ENCODE peak calls at places on chromosomes 1 and 21, in five cellular contexts. U is PC-3, G is bronchial epithelial cell, A is astrocyte of the spinal cord, Q is kidney. N is an unnamed sample.

GRCh38 chr1:167408355-167408754 is 110.0 kb downstream of the CD247 start:
- DNase-seq in G (no peak), U (no peak), A (no peak), Q (no peak), N (no peak)

GRCh38 chr1:15616704-15617172 is 520 bp upstream of the DDI2 start:
- DNase-seq in A (no peak), U (no peak), Q (no peak), G (no peak), N (peak; percentile 56)

GRCh38 chr1:30950053-30950452 is 41.5 kb upstream of the SDC3 start:
- DNase-seq in U (no peak), A (no peak), Q (no peak), G (no peak), N (no peak)

GRCh38 chr1:224733021-224733911 is 117.1 kb downstream of the CNIH3 start:
- DNase-seq in Q (no peak), G (peak; percentile 68), U (peak; percentile 89), A (no peak), N (peak; percentile 76)

GRCh38 chr1:216566809-216567208 is 143.6 kb upstream of the USH2A start:
- DNase-seq in A (peak; percentile 35), G (peak; percentile 31), U (peak; percentile 82), Q (no peak), N (peak; percentile 24)

GRCh38 chr1:225882008-225882698 is at the start of gene TMEM63A:
- DNase-seq in Q (peak; percentile 98), A (peak; percentile 84), U (peak; percentile 95), G (peak; percentile 50), N (peak; percentile 76)

GRCh38 chr1:235888119-235888643 is 21.5 kb upstream of the LYST start:
- DNase-seq in A (no peak), Q (no peak), G (no peak), U (no peak), N (no peak)

GRCh38 chr1:85818371-85818770 is 110.1 kb upstream of the ZNHIT6 start:
- DNase-seq in A (peak; percentile 31), Q (no peak), U (peak; percentile 89), G (peak; percentile 19), N (peak; percentile 63)

GRCh38 chr1:241787691-241788090 is 60.3 kb upstream of the EXO1 start:
- DNase-seq in U (no peak), Q (no peak), G (no peak), A (no peak), N (no peak)

GRCh38 chr1:34929497-34929852 is at the start of gene DLGAP3:
- DNase-seq in U (no peak), Q (no peak), A (no peak), G (no peak), N (no peak)

GRCh38 chr1:54547601-54548388 is at the start of gene ACOT11:
- DNase-seq in U (no peak), A (peak; percentile 57), G (peak; percentile 29), Q (peak; percentile 93), N (peak; percentile 56)

GRCh38 chr1:70353641-70354331 is 736 bp downstream of the ANKRD13C start:
- DNase-seq in G (peak; percentile 29), A (peak; percentile 71), U (peak; percentile 82), Q (peak; percentile 83), N (peak; percentile 66)

GRCh38 chr1:181094813-181095212 is 6.3 kb downstream of the IER5 start:
- DNase-seq in G (no peak), Q (no peak), U (no peak), A (peak; percentile 89), N (peak; percentile 95)

GRCh38 chr21:34886554-34887385 is 162.3 kb downstream of the RUNX1 start:
- DNase-seq in A (peak; percentile 39), U (peak; percentile 39), Q (peak; percentile 81), G (no peak), N (peak; percentile 59)

GRCh38 chr1:54955359-54955758 is 25.1 kb upstream of the TMEM61 start:
- DNase-seq in U (peak; percentile 91), Q (no peak), G (peak; percentile 91), A (peak; percentile 59), N (peak; percentile 65)

GRCh38 chr1:155309423-155310021 is 856 bp downstream of the FDPS start:
- DNase-seq in G (no peak), U (peak; percentile 46), Q (peak; percentile 87), A (peak; percentile 3), N (no peak)
- TF ChIP-seq CTCF in G (peak; percentile 1), U (peak; percentile 18), Q (no peak), A (no peak), N (no peak)

DNA sequence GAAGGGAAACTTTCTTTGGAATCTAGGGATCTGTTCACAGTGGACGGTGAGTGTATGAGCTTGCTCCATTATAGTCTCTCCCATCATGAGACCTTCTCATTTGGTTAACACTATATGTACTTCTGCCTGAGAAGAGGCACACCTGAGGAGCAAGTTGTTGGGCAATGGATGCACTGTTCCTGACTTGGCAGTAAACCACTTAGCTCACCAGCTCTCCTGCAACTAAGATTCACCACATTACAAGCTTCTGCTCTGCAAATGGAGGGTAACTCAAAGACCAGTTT is 10.2 kb downstream of the MACF1 start:
- DNase-seq in A (no peak), G (peak; percentile 53), Q (no peak), U (no peak), N (no peak)
- H3K4me3 ChIP-seq in A (no peak overlapping the region), G (no peak overlapping the region), Q (no peak overlapping the region), U (no peak overlapping the region), N (no peak overlapping the region)

GRCh38 chr1:149927056-149927534 is 508 bp downstream of the SF3B4 start:
- DNase-seq in A (no peak), G (peak; percentile 9), Q (no peak), U (peak; percentile 18), N (no peak)

GRCh38 chr1:149928388-149928724 is 753 bp upstream of the SF3B4 start:
- DNase-seq in U (no peak), G (no peak), A (no peak), Q (no peak), N (no peak)

GRCh38 chr1:149926296-149926695 is 1.3 kb downstream of the SF3B4 start:
- DNase-seq in G (no peak), Q (no peak), A (no peak), U (no peak), N (no peak)

GRCh38 chr1:149925751-149926150 is 1.9 kb downstream of the SF3B4 start:
- DNase-seq in U (no peak), G (no peak), A (no peak), Q (no peak), N (no peak)

GRCh38 chr1:149927535-149928387 is at the start of gene SF3B4:
- DNase-seq in A (peak; percentile 94), U (peak; percentile 96), G (peak; percentile 84), Q (peak; percentile 98), N (peak; percentile 87)
- TF ChIP-seq CTCF in A (no peak), U (no peak), G (no peak), Q (peak; percentile 11), N (no peak)

DNA sequence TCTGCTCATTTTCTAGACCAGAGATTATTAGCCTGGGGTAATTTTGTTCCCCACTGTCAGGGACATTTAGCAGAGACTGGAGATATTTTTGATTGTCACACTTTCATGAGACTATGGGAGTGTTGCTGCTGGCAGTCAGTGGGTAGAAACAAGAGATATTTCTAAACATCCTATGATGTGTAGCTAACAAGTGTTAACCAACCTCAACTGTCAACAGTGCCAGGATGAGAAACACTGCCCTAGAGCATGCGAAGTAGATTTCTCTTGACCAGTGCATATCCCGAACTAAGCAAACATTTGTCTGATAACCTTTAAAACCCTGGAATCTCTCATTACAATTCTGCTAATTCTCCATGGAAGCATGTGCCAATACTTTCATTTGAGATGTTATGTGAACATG is 607.4 kb upstream of the TMPRSS15 start:
- DNase-seq in Q (no peak), A (no peak), G (no peak), U (no peak), N (no peak)
- H3K4me3 ChIP-seq in Q (no peak overlapping the region), A (no peak overlapping the region), G (no peak overlapping the region), U (no peak overlapping the region), N (no peak overlapping the region)

GRCh38 chr1:109204484-109204883 is 9.2 kb upstream of the SARS1 start:
- DNase-seq in G (no peak), A (no peak), Q (no peak), U (no peak), N (no peak)

GRCh38 chr1:109199710-109200109 is 14.0 kb upstream of the SARS1 start:
- DNase-seq in G (no peak), A (no peak), Q (no peak), U (no peak), N (no peak)

GRCh38 chr1:109198745-109199144 is 15.0 kb upstream of the SARS1 start:
- DNase-seq in Q (no peak), U (no peak), A (peak; percentile 39), G (peak; percentile 19), N (peak; percentile 67)

GRCh38 chr1:109198043-109198695 is 15.5 kb upstream of the SARS1 start:
- DNase-seq in Q (no peak), A (peak; percentile 85), U (peak; percentile 76), G (peak; percentile 98), N (peak; percentile 91)

DNA sequence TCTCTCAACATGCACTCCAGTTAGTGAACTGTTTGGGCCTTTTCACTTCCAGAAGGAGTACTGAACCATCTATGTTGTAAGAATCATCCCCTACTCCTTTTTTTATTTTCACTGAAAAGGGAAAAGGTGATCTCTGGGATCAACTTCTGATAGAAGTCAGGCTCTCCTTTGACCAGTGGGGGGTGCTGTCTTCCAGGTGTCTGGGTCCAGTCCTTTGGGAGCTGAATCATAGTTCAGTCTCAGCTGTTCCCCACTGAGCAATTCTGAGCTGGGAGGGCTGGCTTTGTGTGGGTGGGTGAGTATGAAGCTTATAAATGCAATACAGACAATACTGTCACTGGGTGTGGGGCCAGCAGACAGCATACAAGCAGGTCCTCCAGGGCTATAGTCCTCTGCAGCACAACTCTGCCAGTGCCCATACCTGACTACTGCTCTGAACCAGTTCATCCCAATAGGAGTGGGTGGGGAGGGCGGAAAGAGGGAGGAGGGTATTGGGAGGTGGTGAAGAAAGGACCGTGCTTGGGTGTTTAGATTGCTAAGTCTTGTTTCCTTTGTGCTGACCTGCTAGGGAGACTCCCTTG is 12.5 kb upstream of the SARS1 start:
- DNase-seq in A (peak; percentile 87), Q (no peak), G (peak; percentile 97), U (peak; percentile 87), N (peak; percentile 97)
- TF ChIP-seq CTCF in A (peak; percentile 87), Q (peak; percentile 40), G (peak; percentile 78), U (peak; percentile 94), N (peak; percentile 81)

N was measured in fibroblast of mammary gland.